ENCODE peak calls at places on chromosomes 5 and 9, in four cellular contexts. M is left ventricle myocardium superior; B is T-cell; E is stimulated activated naive CD8-positive, alpha-beta T cell treated with anti-CD3 and anti-CD28 coated beads, Interleukin-15, Interleukin-2, amounts not matched to agents 100 U/mL and 50 U/mL, for 24 hours. C is an unnamed sample.
A peak's percentile ranks its signal among the peaks of the same experiment; 100 is the strongest.

GRCh38 chr5:135833961-135834638 is 363 bp upstream of the SLC25A48 start:
- ATAC-seq in B (no peak), E (no peak), M (peak; percentile 9), C (peak; percentile 26)

GRCh38 chr5:141947366-141947765 is 10.6 kb downstream of the PCDH12 start:
- ATAC-seq in M (no peak), E (no peak), B (no peak), C (no peak)

GRCh38 chr9:130869250-130869649 is 27.4 kb downstream of the QRFP start:
- ATAC-seq in B (no peak), E (no peak), M (peak; percentile 22), C (no peak)

GRCh38 chr5:134063421-134063820 is 51.1 kb upstream of the TCF7 start:
- ATAC-seq in E (no peak), B (no peak), M (peak; percentile 61), C (no peak)

GRCh38 chr9:27476870-27477269 is 47.2 kb upstream of the IFNK start:
- ATAC-seq in M (no peak), E (no peak), B (no peak), C (no peak)

GRCh38 chr9:87197349-87198130 is 250.2 kb upstream of the GAS1 start:
- ATAC-seq in M (no peak), B (no peak), E (no peak), C (no peak)

GRCh38 chr5:14413331-14413750 is 168.3 kb upstream of the OTULINL start:
- ATAC-seq in M (no peak), B (peak; percentile 85), E (peak; percentile 48), C (peak; percentile 52)

GRCh38 chr5:56534102-56534501 is 281.2 kb upstream of the MAP3K1 start:
- ATAC-seq in M (no peak), B (peak; percentile 95), E (no peak), C (peak; percentile 96)

GRCh38 chr5:62093981-62094380 is 212.0 kb upstream of the KIF2A start:
- ATAC-seq in E (no peak), M (no peak), B (no peak), C (no peak)

GRCh38 chr5:154722936-154723335 is 32.2 kb upstream of the LARP1 start:
- ATAC-seq in M (no peak), B (no peak), E (no peak), C (no peak)

GRCh38 chr9:107375651-107376369 is 92.7 kb downstream of the RAD23B start:
- ATAC-seq in B (no peak), E (no peak), M (peak; percentile 56), C (no peak)

GRCh38 chr5:77087484-77088291 is 603 bp upstream of the ZBED3 start:
- ATAC-seq in B (peak; percentile 25), M (peak; percentile 57), E (peak; percentile 39), C (no peak)

GRCh38 chr9:133913571-133914369 is 78.4 kb downstream of the VAV2 start:
- ATAC-seq in B (no peak), E (no peak), M (no peak), C (no peak)

GRCh38 chr5:63573402-63573801 is 388.8 kb downstream of the HTR1A start:
- ATAC-seq in E (no peak), M (no peak), B (no peak), C (no peak)

GRCh38 chr5:16871746-16872339 is 64.2 kb downstream of the MYO10 start:
- ATAC-seq in B (no peak), M (no peak), E (no peak), C (no peak)